ENCODE peak calls at places on chromosomes 5 and 9, in nine cellular contexts. S is endothelial cell; H is GM13976; L is neuronal stem cell; R is 8988T; X is CD8-positive, alpha-beta T cell; Z is kidney tubule cell; B is heart right ventricle; A is psoas muscle. G is an unnamed sample.

GRCh38 chr5:136811551-136811950 is 446.2 kb upstream of the TRPC7 start:
- DNase-seq in S (no peak), H (no peak), L (no peak), R (no peak), X (no peak), Z (peak), B (no peak), A (peak), G (no peak)

GRCh38 chr5:124824637-124825158 is 78.3 kb upstream of the ZNF608 start:
- DNase-seq in S (no peak), H (no peak), L (no peak), R (no peak), X (no peak), Z (no peak), B (no peak), A (no peak), G (no peak)

GRCh38 chr9:93287593-93287992 is 103.7 kb downstream of the WNK2 start:
- DNase-seq in S (no peak), H (no peak), L (no peak), R (no peak), X (no peak), Z (no peak), B (no peak), A (no peak), G (no peak)

GRCh38 chr5:36570268-36570667 is 36.1 kb upstream of the SLC1A3 start:
- DNase-seq in S (no peak), H (no peak), L (no peak), R (no peak), X (no peak), Z (no peak), B (peak), A (no peak), G (no peak)

GRCh38 chr5:56264417-56265025 is 31.4 kb upstream of the ANKRD55 start:
- DNase-seq in S (peak), H (no peak), L (peak), R (peak), X (no peak), Z (peak), B (no peak), A (no peak), G (peak)

GRCh38 chr5:141866111-141866510 is 12.1 kb downstream of the PCDH1 start:
- DNase-seq in S (no peak), H (no peak), L (no peak), R (no peak), X (no peak), Z (peak), B (no peak), A (no peak), G (no peak)

GRCh38 chr5:132812123-132812948 is 766 bp upstream of the SOWAHA start:
- DNase-seq in S (no peak), H (no peak), L (no peak), R (no peak), X (no peak), Z (no peak), B (no peak), A (no peak), G (no peak)

GRCh38 chr9:27367175-27367798 is 70.3 kb upstream of the EQTN start:
- DNase-seq in S (no peak), H (peak), L (no peak), R (no peak), X (no peak), Z (no peak), B (no peak), A (no peak), G (no peak)

GRCh38 chr5:148913493-148913892 is 87.1 kb downstream of the ADRB2 start:
- DNase-seq in S (no peak), H (no peak), L (no peak), R (no peak), X (no peak), Z (no peak), B (no peak), A (no peak), G (no peak)

GRCh38 chr5:170565077-170565476 is 61.3 kb downstream of the KCNIP1 start:
- DNase-seq in S (no peak), H (no peak), L (no peak), R (no peak), X (no peak), Z (no peak), B (no peak), A (no peak), G (no peak)

GRCh38 chr5:172110921-172111873 is 76.8 kb downstream of the STK10 start:
- DNase-seq in S (no peak), H (peak), L (no peak), R (peak), X (peak), Z (no peak), B (no peak), A (peak), G (peak)

GRCh38 chr5:108481355-108481931 is 99.5 kb upstream of the FBXL17 start:
- DNase-seq in S (no peak), H (peak), L (peak), R (peak), X (no peak), Z (peak), B (peak), A (no peak), G (no peak)

GRCh38 chr5:43997647-43998251 is 391.5 kb downstream of the FGF10 start:
- DNase-seq in S (no peak), H (no peak), L (no peak), R (no peak), X (no peak), Z (no peak), B (no peak), A (no peak), G (no peak)

GRCh38 chr9:133700861-133701320 is 37.3 kb downstream of the SARDH start:
- DNase-seq in S (no peak), H (no peak), L (no peak), R (no peak), X (no peak), Z (no peak), B (no peak), A (no peak), G (peak)

GRCh38 chr9:14281136-14281795 is 32.7 kb downstream of the NFIB start:
- DNase-seq in S (no peak), H (no peak), L (no peak), R (no peak), X (no peak), Z (no peak), B (no peak), A (no peak), G (no peak)

GRCh38 chr5:38613992-38614836 is 57.8 kb upstream of the LIFR start:
- DNase-seq in S (no peak), H (no peak), L (no peak), R (no peak), X (no peak), Z (no peak), B (no peak), A (no peak), G (no peak)

GRCh38 chr5:157241483-157241882 is 24.4 kb upstream of the CYFIP2 start:
- DNase-seq in S (no peak), H (no peak), L (no peak), R (no peak), X (no peak), Z (peak), B (no peak), A (no peak), G (no peak)

GRCh38 chr5:122585111-122585415 is 189.8 kb upstream of the SNX2 start:
- DNase-seq in S (no peak), H (no peak), L (no peak), R (no peak), X (no peak), Z (no peak), B (no peak), A (no peak), G (no peak)

GRCh38 chr9:138046641-138047301 is 169.2 kb downstream of the CACNA1B start:
- DNase-seq in S (no peak), H (peak), L (no peak), R (peak), X (no peak), Z (no peak), B (no peak), A (no peak), G (no peak)

GRCh38 chr9:105066265-105066865 is 138.4 kb upstream of the ABCA1 start:
- DNase-seq in S (no peak), H (no peak), L (no peak), R (no peak), X (no peak), Z (no peak), B (no peak), A (peak), G (no peak)

GRCh38 chr5:89473196-89473595 is 590.2 kb upstream of the MEF2C start:
- DNase-seq in S (no peak), H (no peak), L (no peak), R (no peak), X (no peak), Z (no peak), B (no peak), A (no peak), G (no peak)

GRCh38 chr9:93824386-93825294 is 130.5 kb downstream of the BARX1 start:
- DNase-seq in S (no peak), H (peak), L (no peak), R (no peak), X (no peak), Z (no peak), B (no peak), A (no peak), G (no peak)

GRCh38 chr5:14036947-14037346 is 92.5 kb upstream of the DNAH5 start:
- DNase-seq in S (no peak), H (no peak), L (no peak), R (no peak), X (no peak), Z (peak), B (no peak), A (no peak), G (no peak)

GRCh38 chr5:88756953-88757352 is 126.0 kb downstream of the MEF2C start:
- DNase-seq in S (no peak), H (no peak), L (no peak), R (no peak), X (no peak), Z (no peak), B (no peak), A (no peak), G (no peak)

GRCh38 chr5:16856531-16856930 is 79.6 kb downstream of the MYO10 start:
- DNase-seq in S (no peak), H (no peak), L (no peak), R (peak), X (no peak), Z (peak), B (no peak), A (no peak), G (no peak)

GRCh38 chr9:125479846-125480615 is 218.4 kb downstream of the GAPVD1 start:
- DNase-seq in S (no peak), H (no peak), L (no peak), R (no peak), X (no peak), Z (peak), B (no peak), A (no peak), G (no peak)

GRCh38 chr5:64166201-64166959 is 737 bp downstream of the RNF180 start:
- DNase-seq in S (peak), H (peak), L (peak), R (no peak), X (no peak), Z (peak), B (peak), A (no peak), G (no peak)

G was measured in effector CD4-positive, alpha-beta T cell.